ENCODE peak calls at places on chromosome 19, in ten cellular contexts. S, M, O, V, J, I, X, B, N and H are unnamed samples.
A peak's percentile ranks its signal among the peaks of the same experiment; 100 is the strongest.

GRCh38 chr19:1053176-1054101 is 13.5 kb upstream of the ARHGAP45 start:
- DNase-seq in J (peak; percentile 42), N (no peak), O (no peak), S (no peak), M (no peak), B (no peak), V (no peak), I (no peak), X (peak; percentile 10), H (no peak)

GRCh38 chr19:1632462-1633268 is 19.8 kb downstream of the TCF3 start:
- DNase-seq in N (no peak), J (no peak), X (no peak), S (no peak), M (no peak), O (no peak), B (no peak), I (no peak), V (no peak), H (no peak)

GRCh38 chr19:7382694-7383093 is 34.0 kb downstream of the ARHGEF18 start:
- DNase-seq in V (no peak), S (no peak), I (no peak), O (no peak), J (no peak), X (no peak), N (no peak), B (no peak), M (no peak), H (no peak)

GRCh38 chr19:42323852-42324654 is 1.4 kb upstream of the MEGF8 start:
- DNase-seq in O (no peak), S (no peak), X (no peak), J (no peak), M (no peak), I (no peak), N (no peak), B (peak; percentile 37), V (peak; percentile 46), H (peak; percentile 38)

GRCh38 chr19:53580871-53581835 is 43.2 kb downstream of the ZNF331 start:
- DNase-seq in S (no peak), J (no peak), B (no peak), X (no peak), I (no peak), N (no peak), O (no peak), V (no peak), M (no peak), H (no peak)

GRCh38 chr19:49148784-49149651 is 6.2 kb downstream of the HRC start:
- DNase-seq in X (peak; percentile 100), V (peak; percentile 99), I (peak; percentile 86), S (peak; percentile 100), N (peak; percentile 99), M (peak; percentile 98), J (peak; percentile 71), O (peak; percentile 88), B (peak; percentile 99), H (peak; percentile 100)

GRCh38 chr19:2081873-2082810 is 14.0 kb downstream of the MOB3A start:
- DNase-seq in J (peak; percentile 82), I (no peak), V (no peak), X (no peak), O (no peak), N (no peak), B (no peak), S (no peak), M (no peak), H (no peak)

GRCh38 chr19:32914879-32915278 is 45.3 kb upstream of the SLC7A9 start:
- DNase-seq in X (no peak), I (no peak), O (no peak), V (no peak), B (no peak), M (no peak), J (no peak), S (no peak), N (no peak), H (no peak)

GRCh38 chr19:2289714-2290435 is 7.9 kb upstream of the PEAK3 start:
- DNase-seq in I (no peak), X (peak; percentile 16), N (no peak), M (no peak), S (no peak), V (no peak), J (peak; percentile 79), B (no peak), O (no peak), H (no peak)

GRCh38 chr19:48216933-48217332 is 38.8 kb downstream of the CARD8 start:
- DNase-seq in J (no peak), B (no peak), N (no peak), X (no peak), I (no peak), O (no peak), V (no peak), M (no peak), S (no peak), H (peak; percentile 35)

GRCh38 chr19:53908933-53909415 is at the start of gene CACNG7:
- DNase-seq in I (no peak), N (no peak), J (no peak), M (peak; percentile 35), B (no peak), X (no peak), V (no peak), S (no peak), O (no peak), H (peak; percentile 70)

DNA sequence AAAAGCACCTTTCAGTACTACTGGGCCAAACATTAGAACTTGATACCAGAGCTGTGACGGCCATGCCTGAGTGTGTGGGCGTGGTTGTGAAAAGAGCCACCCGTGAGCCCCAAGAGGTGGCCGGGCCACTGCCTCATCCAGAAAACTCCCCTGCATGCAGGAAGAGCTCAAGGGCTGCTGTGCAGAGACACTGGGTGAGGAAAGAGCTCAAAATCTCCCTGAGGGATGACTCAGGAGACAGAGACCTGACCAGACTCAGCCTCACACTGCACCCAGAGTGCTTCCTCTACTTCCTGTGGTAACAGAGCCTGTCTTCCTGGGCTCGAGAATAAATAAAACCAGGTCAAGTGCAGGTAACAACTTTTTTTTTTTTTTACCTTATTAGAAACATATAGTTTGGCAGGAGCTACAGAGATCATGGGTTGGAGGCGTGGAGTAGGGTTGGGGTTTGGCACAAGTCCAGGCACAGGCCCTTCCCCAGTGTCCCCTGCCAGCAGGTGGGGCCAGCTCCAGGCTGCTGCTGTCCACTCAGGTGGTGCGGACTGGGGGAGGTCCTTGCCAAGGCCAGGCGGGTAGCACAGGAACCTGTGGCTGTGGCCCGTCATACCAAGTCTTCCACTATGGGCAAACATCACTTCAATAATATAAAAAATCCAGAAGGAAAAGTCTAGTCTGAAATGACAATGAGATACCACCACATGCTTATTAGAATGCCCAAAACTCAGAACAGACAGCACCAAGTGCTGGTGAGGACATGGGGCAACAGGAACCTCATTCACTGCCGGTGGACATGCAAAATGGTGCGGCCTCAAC is 25.5 kb downstream of the ELL start:
- DNase-seq in J (peak; percentile 92), S (no peak), V (no peak), I (peak; percentile 80), N (no peak), O (no peak), X (no peak), B (peak; percentile 26), M (peak; percentile 43), H (no peak)
- TF ChIP-seq CTCF in J (peak; percentile 11), S (no peak), V (no peak), I (no peak), N (no peak), O (no peak), X (no peak), B (no peak), M (no peak), H (no peak)

GRCh38 chr19:4974855-4975469 is 6.0 kb downstream of the KDM4B start:
- DNase-seq in B (no peak), V (no peak), X (no peak), N (no peak), S (no peak), J (no peak), O (no peak), M (no peak), I (no peak), H (no peak)

GRCh38 chr19:4980087-4980486 is 11.2 kb downstream of the KDM4B start:
- DNase-seq in J (no peak), I (no peak), N (no peak), X (no peak), M (peak; percentile 49), O (no peak), B (no peak), S (no peak), V (no peak), H (no peak)

GRCh38 chr19:4979211-4979807 is 10.4 kb downstream of the KDM4B start:
- DNase-seq in S (no peak), X (no peak), O (no peak), V (no peak), B (no peak), N (no peak), I (no peak), J (no peak), M (no peak), H (no peak)

GRCh38 chr19:4976412-4977298 is 7.7 kb downstream of the KDM4B start:
- DNase-seq in N (peak; percentile 74), V (peak; percentile 90), S (peak; percentile 88), B (peak; percentile 51), J (peak; percentile 90), O (no peak), M (peak; percentile 99), I (peak; percentile 98), X (no peak), H (peak; percentile 53)

GRCh38 chr19:4977299-4978174 is 8.6 kb downstream of the KDM4B start:
- DNase-seq in J (no peak), V (peak; percentile 73), S (peak; percentile 42), I (peak; percentile 95), M (peak; percentile 92), N (no peak), X (peak; percentile 72), B (no peak), O (no peak), H (no peak)
- TF ChIP-seq CTCF in J (no peak), V (no peak), S (no peak), I (no peak), M (no peak), N (no peak), X (no peak), B (no peak), O (no peak), H (no peak)

GRCh38 chr19:3547767-3548282 is 8.9 kb downstream of the TEKTIP1 start:
- DNase-seq in I (no peak), X (no peak), V (no peak), N (no peak), O (no peak), M (no peak), S (no peak), B (no peak), J (no peak), H (no peak)
- TF ChIP-seq CTCF in I (no peak), X (no peak), V (no peak), N (no peak), O (no peak), M (no peak), S (no peak), B (no peak), J (peak; percentile 55), H (no peak)

DNA sequence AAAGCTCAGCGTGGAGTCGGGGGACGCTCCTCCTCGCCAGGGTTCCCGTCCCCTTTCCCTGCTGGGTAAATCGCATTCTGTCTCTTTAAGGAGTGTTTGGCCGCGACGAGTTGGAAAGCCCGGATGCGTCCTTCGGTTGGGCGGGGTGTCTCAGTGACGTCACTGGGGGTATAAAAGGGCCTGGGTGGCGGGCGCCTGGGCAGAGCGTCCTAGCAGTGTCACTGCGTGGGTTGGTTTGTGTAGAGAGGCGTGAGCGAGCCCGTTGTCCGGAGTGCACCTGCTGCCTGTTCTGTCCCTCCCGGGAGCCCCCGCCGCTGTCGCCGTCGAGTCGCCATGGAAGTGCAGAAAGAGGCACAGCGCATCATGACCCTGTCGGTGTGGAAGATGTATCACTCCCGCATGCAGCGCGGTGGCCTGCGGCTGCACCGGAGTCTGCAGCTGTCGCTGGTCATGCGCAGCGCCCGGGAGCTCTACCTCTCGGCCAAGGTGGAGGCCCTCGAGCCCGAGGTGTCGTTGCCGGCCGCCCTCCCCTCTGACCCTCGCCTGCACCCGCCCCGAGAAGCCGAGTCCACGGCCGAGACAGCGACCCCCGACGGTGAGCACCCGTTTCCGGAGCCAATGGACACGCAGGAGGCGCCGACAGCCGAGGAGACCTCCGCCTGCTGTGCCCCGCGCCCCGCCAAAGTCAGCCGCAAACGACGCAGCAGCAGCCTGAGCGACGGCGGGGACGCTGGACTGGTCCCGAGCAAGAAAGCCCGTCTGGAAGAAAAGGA is 2.8 kb downstream of the IER2 start:
- DNase-seq in M (peak; percentile 95), O (peak; percentile 93), S (peak; percentile 89), I (peak; percentile 93), J (peak; percentile 97), X (peak; percentile 97), V (peak; percentile 97), N (peak; percentile 99), B (peak; percentile 99), H (peak; percentile 95)
- TF ChIP-seq CTCF in M (no peak), O (no peak), S (no peak), I (peak; percentile 6), J (peak; percentile 30), X (no peak), V (peak; percentile 6), N (no peak), B (peak; percentile 44), H (no peak)